ENCODE peak calls at places on chromosome 15, in six cellular contexts. J is CD4-positive, alpha-beta T cell; H is IMR-90; S is heart left ventricle; D is ascending aorta; P is left ventricle myocardium inferior. X is an unnamed sample.

GRCh38 chr15:53918180-53919079 is 59.8 kb upstream of the UNC13C start:
- DNase-seq in P (no peak), D (no peak), H (no peak), J (no peak), S (no peak), X (no peak)

GRCh38 chr15:95557226-95558046 is 773.1 kb upstream of the NR2F2 start:
- DNase-seq in H (peak; percentile 95), S (no peak), J (no peak), D (no peak), P (no peak), X (peak; percentile 90)

GRCh38 chr15:29259233-29259632 is 10.4 kb downstream of the NSMCE3 start:
- DNase-seq in J (no peak), S (no peak), H (no peak), D (no peak), P (no peak), X (no peak)

GRCh38 chr15:33153548-33153947 is 41.0 kb downstream of the FMN1 start:
- DNase-seq in H (no peak), S (no peak), J (no peak), D (no peak), P (no peak), X (no peak)

GRCh38 chr15:25175033-25175788 is 220.4 kb downstream of the SNRPN start:
- DNase-seq in D (peak; percentile 5), P (peak; percentile 1), H (no peak), J (no peak), S (peak; percentile 40), X (no peak)

GRCh38 chr15:51697150-51697549 is 15.8 kb downstream of the SCG3 start:
- DNase-seq in P (no peak), D (no peak), J (no peak), H (no peak), S (no peak), X (no peak)

GRCh38 chr15:99963096-99963825 is 230.0 kb upstream of the LYSMD4 start:
- DNase-seq in P (no peak), H (no peak), D (no peak), S (no peak), J (no peak), X (peak; percentile 91)

GRCh38 chr15:83716605-83717004 is 62.7 kb downstream of the ADAMTSL3 start:
- DNase-seq in S (no peak), H (no peak), D (no peak), P (no peak), J (no peak), X (no peak)

GRCh38 chr15:70833897-70834765 is 19.8 kb downstream of the LARP6 start:
- DNase-seq in P (no peak), J (no peak), D (no peak), H (peak; percentile 91), S (no peak), X (peak; percentile 93)

GRCh38 chr15:38308242-38308641 is 55.6 kb downstream of the SPRED1 start:
- DNase-seq in S (no peak), J (no peak), H (no peak), D (no peak), P (no peak), X (no peak)

GRCh38 chr15:101536166-101536874 is 46.8 kb upstream of the PCSK6 start:
- DNase-seq in P (no peak), J (no peak), H (no peak), D (no peak), S (no peak), X (no peak)

GRCh38 chr15:101539930-101540329 is 50.4 kb upstream of the PCSK6 start:
- DNase-seq in P (no peak), H (no peak), D (no peak), S (no peak), J (no peak), X (no peak)

GRCh38 chr15:69132935-69133861 is 27.2 kb upstream of the GLCE start:
- DNase-seq in S (no peak), J (no peak), P (no peak), D (no peak), H (no peak), X (no peak)

GRCh38 chr15:71599404-71600225 is 210.7 kb upstream of the NR2E3 start:
- DNase-seq in J (no peak), H (no peak), D (no peak), P (peak; percentile 56), S (no peak), X (no peak)

GRCh38 chr15:74489518-74490338 is 28.8 kb upstream of the UBL7 start:
- DNase-seq in D (no peak), S (no peak), H (peak; percentile 49), J (peak; percentile 60), P (peak; percentile 42), X (peak; percentile 67)

DNA sequence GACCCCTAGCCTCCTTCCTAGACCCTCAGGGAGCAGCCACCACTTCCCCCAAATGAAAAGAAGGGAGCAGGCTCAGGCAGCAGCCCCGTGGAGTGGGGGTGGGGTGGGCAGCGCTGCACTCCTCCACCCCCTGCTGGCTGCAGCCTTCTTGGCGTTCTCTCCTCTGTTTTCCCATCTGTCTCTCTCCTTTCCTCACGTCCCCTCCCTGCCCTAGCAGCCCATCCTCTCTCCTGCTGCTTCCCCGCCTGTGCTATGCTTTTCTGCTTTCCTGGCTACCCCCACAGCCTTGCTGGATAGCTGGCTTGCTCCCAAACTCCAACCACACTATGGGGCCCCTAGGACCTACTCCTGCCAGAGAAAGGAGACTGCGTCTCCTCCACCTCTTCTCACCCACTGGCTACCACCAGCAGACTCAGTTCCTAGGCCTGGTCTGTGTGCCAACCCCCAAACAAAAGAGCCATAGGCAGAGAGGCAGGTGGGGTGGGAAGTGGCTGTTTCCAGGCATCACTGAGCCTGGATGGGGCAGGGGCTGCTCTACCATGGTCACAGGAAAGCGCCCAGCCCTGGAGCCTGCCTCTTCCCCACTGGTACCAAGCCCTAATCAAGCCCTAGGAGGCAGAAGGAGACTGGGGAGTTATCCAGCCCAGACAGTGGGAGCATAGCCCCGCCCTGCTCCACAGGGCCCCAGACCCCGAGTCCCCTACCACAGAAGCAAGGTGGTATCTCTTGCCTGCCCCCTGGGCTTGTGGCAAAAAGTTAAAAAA is 3.4 kb upstream of the DISP2 start:
- DNase-seq in H (peak; percentile 39), S (peak; percentile 49), D (no peak), J (no peak), P (no peak), X (no peak)
- TF ChIP-seq CTCF in H (peak; percentile 70), S (peak; percentile 54), D (peak; percentile 17), J (no peak), P (peak; percentile 58), X (no peak)

GRCh38 chr15:60091150-60091549 is 87.0 kb downstream of the FOXB1 start:
- DNase-seq in H (peak; percentile 83), D (no peak), S (no peak), P (no peak), J (no peak), X (peak; percentile 97)

GRCh38 chr15:60101416-60101815 is 97.3 kb downstream of the FOXB1 start:
- DNase-seq in D (no peak), H (no peak), S (no peak), J (no peak), P (no peak), X (no peak)

GRCh38 chr15:60093273-60094067 is 89.4 kb downstream of the FOXB1 start:
- DNase-seq in J (no peak), P (no peak), H (no peak), D (no peak), S (no peak), X (peak; percentile 41)

GRCh38 chr15:60095711-60096110 is 91.6 kb downstream of the FOXB1 start:
- DNase-seq in J (no peak), D (no peak), S (no peak), H (peak; percentile 29), P (no peak), X (no peak)

GRCh38 chr15:60096157-60096556 is 92.0 kb downstream of the FOXB1 start:
- DNase-seq in J (no peak), P (no peak), S (no peak), H (peak; percentile 47), D (no peak), X (no peak)
- H3K27ac ChIP-seq in J (no peak overlapping the region), P (no peak overlapping the region), S (no peak overlapping the region), H (no peak overlapping the region), D (no peak overlapping the region), X (no peak overlapping the region)

DNA sequence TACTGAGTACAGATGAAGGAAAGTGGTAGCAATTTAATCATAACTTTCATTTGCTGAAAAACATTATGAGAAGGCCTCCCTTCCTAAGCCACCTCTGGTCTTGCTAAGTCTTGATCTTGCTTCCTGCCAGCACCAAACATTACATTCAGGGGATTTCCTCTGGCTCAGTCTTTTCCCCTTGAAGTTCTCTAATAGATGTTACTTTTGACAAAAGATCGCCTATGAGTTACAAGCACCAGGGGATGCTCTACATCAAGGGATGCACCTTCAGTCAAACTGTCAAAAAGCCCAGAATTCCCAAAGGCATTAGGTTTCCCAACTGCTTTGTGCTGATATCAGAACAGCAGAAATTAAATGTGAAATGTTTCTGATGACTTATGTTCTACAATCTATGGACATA is 47.3 kb downstream of the AQP9 start:
- DNase-seq in P (no peak), H (no peak), D (no peak), J (no peak), S (no peak), X (no peak)
- TF ChIP-seq CTCF in P (no peak), H (peak; percentile 5), D (no peak), J (no peak), S (no peak), X (no peak)

GRCh38 chr15:50077242-50077641 is 41.8 kb downstream of the ATP8B4 start:
- DNase-seq in S (no peak), P (no peak), J (no peak), D (no peak), H (no peak), X (no peak)
- H3K27ac ChIP-seq in S (no peak overlapping the region), P (no peak overlapping the region), J (no peak overlapping the region), D (no peak overlapping the region), H (no peak overlapping the region), X (no peak overlapping the region)

GRCh38 chr15:45454825-45455224 is 67.7 kb downstream of the SLC30A4 start:
- DNase-seq in P (peak; percentile 49), S (peak; percentile 75), H (peak; percentile 98), D (peak; percentile 49), J (peak; percentile 68), X (peak; percentile 94)
- TF ChIP-seq CTCF in P (no peak), S (no peak), H (peak; percentile 28), D (no peak), J (no peak), X (no peak)

GRCh38 chr15:66068801-66069200 is 184.7 kb downstream of the MEGF11 start:
- DNase-seq in S (no peak), D (no peak), J (no peak), P (no peak), H (no peak), X (no peak)

GRCh38 chr15:66071621-66072295 is 181.8 kb downstream of the MEGF11 start:
- DNase-seq in H (no peak), J (no peak), P (no peak), D (no peak), S (no peak), X (no peak)

GRCh38 chr15:66070220-66070934 is 183.2 kb downstream of the MEGF11 start:
- DNase-seq in S (no peak), J (no peak), H (no peak), P (no peak), D (no peak), X (no peak)

GRCh38 chr15:66071160-66071559 is 182.4 kb downstream of the MEGF11 start:
- DNase-seq in J (no peak), P (no peak), S (no peak), D (no peak), H (no peak), X (no peak)

GRCh38 chr15:66069751-66070150 is 183.8 kb downstream of the MEGF11 start:
- DNase-seq in P (no peak), S (no peak), D (no peak), J (no peak), H (no peak), X (no peak)
- H3K27ac ChIP-seq in P (no peak overlapping the region), S (no peak overlapping the region), D (no peak overlapping the region), J (no peak overlapping the region), H (no peak overlapping the region), X (no peak overlapping the region)

X was measured in RWPE1.